ENCODE peak calls at places on chromosomes 11 and 22, in seven cellular contexts. L, H, G, D, J, V and M are unnamed samples. For H3K4me1, the result is how much of the 10 kb centered on the place peaks cover.

GRCh38 chr22:49724893-49725489 is 102.7 kb downstream of the BRD1 start:
- DNase-seq in J (peak), V (no peak), L (peak), H (peak), G (peak), D (peak), M (peak)

GRCh38 chr11:57421066-57421465 is 5.9 kb downstream of the SLC43A3 start:
- DNase-seq in H (no peak), L (no peak), J (no peak), D (no peak), G (no peak), V (no peak), M (no peak)

GRCh38 chr22:33380789-33381530 is 322.8 kb upstream of the SYN3 start:
- DNase-seq in G (no peak), J (no peak), D (peak), L (peak), V (no peak), H (peak), M (no peak)

GRCh38 chr11:19201737-19202605 is at the start of gene CSRP3:
- DNase-seq in D (no peak), L (no peak), J (no peak), G (no peak), V (no peak), H (no peak), M (no peak)

GRCh38 chr11:96288915-96289314 is 54.1 kb downstream of the MAML2 start:
- DNase-seq in G (no peak), V (no peak), D (no peak), H (no peak), L (no peak), J (no peak), M (no peak)

GRCh38 chr11:117096140-117096972 is 1.9 kb downstream of the SIK3 start:
- DNase-seq in V (no peak), J (no peak), L (no peak), G (peak), H (peak), D (peak), M (no peak)

GRCh38 chr11:79173615-79174014 is 267.2 kb downstream of the TENM4 start:
- DNase-seq in V (no peak), H (peak), D (no peak), G (no peak), L (peak), J (no peak), M (no peak)

GRCh38 chr22:37442537-37442936 is 15.3 kb upstream of the ELFN2 start:
- DNase-seq in H (no peak), D (no peak), G (peak), J (no peak), V (no peak), L (peak), M (no peak)

GRCh38 chr22:37229012-37229804 is 14.9 kb downstream of the RAC2 start:
- DNase-seq in V (no peak), D (peak), L (peak), J (no peak), G (no peak), H (peak), M (no peak)

GRCh38 chr11:102864724-102865123 is 10.1 kb downstream of the MMP12 start:
- DNase-seq in G (no peak), D (no peak), V (no peak), H (no peak), L (no peak), J (no peak), M (no peak)

GRCh38 chr22:19543970-19544708 is 19.9 kb upstream of the CLDN5 start:
- DNase-seq in V (no peak), H (no peak), L (no peak), J (no peak), G (no peak), D (no peak), M (no peak)

GRCh38 chr11:3190600-3190999 is 25.5 kb upstream of the OSBPL5 start:
- DNase-seq in V (no peak), D (no peak), J (no peak), G (no peak), L (no peak), H (no peak), M (no peak)

GRCh38 chr22:44580756-44581435 is 82.9 kb upstream of the RTL6 start:
- DNase-seq in J (peak), L (no peak), V (no peak), D (no peak), H (no peak), G (no peak), M (peak)

GRCh38 chr11:77126861-77127673 is 979 bp upstream of the MYO7A start:
- DNase-seq in G (peak), L (peak), H (peak), V (no peak), D (peak), J (no peak), M (no peak)

GRCh38 chr22:28769394-28770085 is 3.0 kb upstream of the CCDC117 start:
- DNase-seq in H (no peak), J (no peak), L (no peak), D (no peak), G (no peak), V (no peak), M (no peak)

GRCh38 chr22:49207008-49207775 is 620.5 kb downstream of the BRD1 start:
- DNase-seq in H (no peak), G (no peak), J (peak), L (no peak), V (no peak), D (no peak), M (peak)

GRCh38 chr11:46238078-46238966 is 39.1 kb upstream of the CREB3L1 start:
- DNase-seq in G (peak), V (peak), H (peak), D (peak), J (peak), L (no peak), M (no peak)

GRCh38 chr22:26848244-26848920 is 191.0 kb downstream of the MIAT start:
- DNase-seq in G (peak), D (peak), J (no peak), L (no peak), V (no peak), H (no peak), M (peak)

GRCh38 chr22:29587938-29588699 is 7.2 kb upstream of the NIPSNAP1 start:
- DNase-seq in V (no peak), L (peak), D (peak), G (peak), H (no peak), J (no peak), M (no peak)

GRCh38 chr11:65539401-65540289 is 14.8 kb downstream of the SCYL1 start:
- DNase-seq in D (no peak), H (no peak), J (peak), G (no peak), V (no peak), L (peak), M (no peak)

GRCh38 chr11:109869536-109869935 is 223.7 kb upstream of the ZC3H12C start:
- DNase-seq in H (no peak), L (no peak), G (no peak), V (no peak), J (no peak), D (no peak), M (no peak)

GRCh38 chr22:37559521-37559900 is 769 bp upstream of the CDC42EP1 start:
- DNase-seq in L (no peak), D (no peak), H (no peak), J (no peak), V (no peak), G (no peak), M (no peak)

GRCh38 chr11:42085736-42086135 is 626.3 kb upstream of the LRRC4C start:
- DNase-seq in H (no peak), J (no peak), V (no peak), D (no peak), G (no peak), L (no peak), M (no peak)

GRCh38 chr11:14358729-14359439 is at the start of gene RRAS2:
- DNase-seq in J (peak), D (peak), L (peak), G (peak), H (peak), V (peak), M (no peak)

GRCh38 chr11:130449996-130450419 is 1.6 kb downstream of the ADAMTS15 start:
- DNase-seq in G (no peak), L (no peak), H (peak), D (no peak), J (peak), V (peak), M (peak)

GRCh38 chr11:78790784-78791183 is 216.1 kb upstream of the NARS2 start:
- DNase-seq in H (peak), J (no peak), V (peak), D (no peak), L (no peak), G (no peak), M (no peak)

GRCh38 chr11:125504580-125504979 is 8.5 kb upstream of the FEZ1 start:
- DNase-seq in L (no peak), J (no peak), V (no peak), G (no peak), H (no peak), D (no peak), M (no peak)

GRCh38 chr11:111515591-111515990 is 1.0 kb downstream of the HOATZ start:
- DNase-seq in V (no peak), J (no peak), D (no peak), G (peak), L (no peak), H (no peak), M (no peak)
- H3K4me1 ChIP-seq in V (under half), J (under half), D (under half), G (under half), L (under half), H (under half), M (under half)

GRCh38 chr11:44955019-44955738 is 4.5 kb upstream of the TP53I11 start:
- DNase-seq in V (peak), H (peak), D (peak), G (peak), J (peak), L (peak), M (no peak)

GRCh38 chr11:44952500-44953260 is 2.0 kb upstream of the TP53I11 start:
- DNase-seq in H (no peak), V (no peak), D (no peak), L (no peak), G (no peak), J (no peak), M (no peak)

GRCh38 chr11:44952082-44952481 is 1.4 kb upstream of the TP53I11 start:
- DNase-seq in G (no peak), V (no peak), H (no peak), D (no peak), L (no peak), J (no peak), M (no peak)

GRCh38 chr11:44957051-44957515 is 6.4 kb upstream of the TP53I11 start:
- DNase-seq in J (peak), V (no peak), L (no peak), G (peak), D (no peak), H (peak), M (no peak)

DNA sequence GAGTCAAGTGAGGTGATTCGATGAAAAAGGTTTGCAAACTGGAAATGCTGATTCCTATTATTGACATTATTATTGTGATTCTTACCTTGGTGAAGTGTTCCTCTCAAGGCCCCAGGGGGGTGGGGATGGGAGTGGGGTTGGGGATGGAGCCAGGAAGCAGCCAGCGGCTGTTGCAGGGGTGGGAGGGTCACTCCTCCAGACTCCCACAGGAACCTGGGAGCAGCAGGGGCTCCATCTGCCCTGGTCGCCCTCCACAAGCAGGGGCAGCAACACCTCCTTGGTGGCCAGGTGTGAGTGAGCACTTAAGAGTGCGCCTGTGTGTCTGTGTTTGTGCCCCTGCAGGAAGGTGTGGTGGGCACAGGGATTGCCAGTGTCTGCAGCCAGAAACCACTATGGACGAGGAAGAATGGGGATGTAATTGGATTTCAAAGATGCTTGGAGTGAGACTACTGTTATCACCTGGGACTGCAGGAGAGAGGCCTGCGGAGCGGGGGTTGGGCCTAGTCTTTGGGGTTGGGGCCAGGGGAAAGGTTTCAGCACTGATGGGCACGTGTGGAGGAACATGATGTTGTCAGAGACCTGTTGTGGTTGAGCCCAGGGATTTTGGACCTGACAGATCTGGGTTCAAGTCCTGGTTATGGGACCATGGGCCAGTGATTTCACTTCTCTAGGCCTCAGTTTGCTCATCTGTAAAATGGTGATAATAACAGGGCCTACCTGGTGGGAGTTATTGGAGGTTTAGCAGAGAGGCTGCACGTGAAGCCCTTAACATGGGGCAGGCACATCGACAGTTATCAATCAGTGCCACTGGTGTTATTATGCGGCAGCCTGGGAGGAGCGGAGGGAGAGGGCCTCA is 3.6 kb upstream of the TP53I11 start:
- DNase-seq in D (no peak), V (no peak), H (no peak), L (no peak), G (no peak), J (no peak), M (no peak)
- H3K27ac ChIP-seq in D (no peak), V (peak), H (peak), L (no peak), G (no peak), J (no peak), M (no peak)

GRCh38 chr11:75291741-75292140 is 51.2 kb downstream of the TPBGL start:
- DNase-seq in L (no peak), G (no peak), D (no peak), H (no peak), V (no peak), J (peak), M (no peak)
- H3K4me1 ChIP-seq in L (under half), G (under half), D (under half), H (under half), V (under half), J (under half), M (under half)

GRCh38 chr11:12126352-12127019 is 16.1 kb downstream of the MICAL2 start:
- DNase-seq in L (peak), G (no peak), J (no peak), D (no peak), V (peak), H (peak), M (no peak)
- H3K27ac ChIP-seq in L (peak), G (no peak), J (no peak), D (no peak), V (peak), H (peak), M (no peak)

DNA sequence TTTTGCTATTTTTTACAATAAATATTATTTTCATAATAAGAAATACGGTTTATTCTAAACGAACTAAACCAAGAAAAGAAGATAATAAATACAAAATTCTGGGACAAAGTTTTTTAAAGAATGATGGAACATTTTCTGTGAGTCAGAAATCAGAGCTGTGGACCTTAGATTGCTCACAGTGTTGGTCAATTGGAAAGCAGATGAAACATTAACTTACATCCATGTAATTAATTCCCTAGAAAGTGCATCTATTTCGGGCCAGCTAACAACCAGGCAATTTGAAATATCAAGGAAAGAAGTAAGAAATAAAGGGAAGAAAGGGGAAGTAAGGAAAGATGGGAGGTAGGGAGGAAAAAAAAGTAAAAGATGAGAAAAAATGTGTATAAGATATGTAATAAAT is 1569.8 kb upstream of the TENM4 start:
- DNase-seq in L (no peak), D (no peak), H (no peak), J (no peak), V (no peak), G (no peak), M (no peak)
- H3K4me1 ChIP-seq in L (under half), D (under half), H (under half), J (under half), V (under half), G (under half), M (under half)

GRCh38 chr11:62190011-62190410 is at the start of gene SCGB1D1:
- DNase-seq in G (no peak), L (no peak), D (no peak), V (no peak), H (no peak), J (no peak), M (no peak)

GRCh38 chr11:62195945-62196344 is 5.9 kb downstream of the SCGB1D1 start:
- DNase-seq in V (no peak), J (no peak), H (no peak), G (no peak), D (no peak), L (no peak), M (no peak)

DNA sequence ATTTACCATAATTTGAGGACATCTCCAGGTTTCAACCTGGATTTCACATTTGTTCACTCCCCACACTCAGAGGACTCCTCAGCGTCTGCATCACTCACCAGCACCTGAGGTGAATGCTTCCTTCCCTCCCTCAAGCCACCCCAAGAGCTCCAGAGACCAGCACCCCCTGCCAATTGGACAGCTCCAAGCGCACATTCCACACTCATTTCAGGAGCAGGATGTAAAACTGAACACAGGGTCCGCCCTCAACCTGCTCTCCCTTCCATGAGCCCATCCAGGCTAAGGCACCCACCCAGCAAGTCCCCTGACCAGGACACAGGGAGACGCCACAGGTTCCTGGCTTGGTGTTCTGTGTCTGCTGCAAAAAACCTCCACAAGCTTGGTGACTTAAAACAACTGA is 3.9 kb downstream of the SCGB1D1 start:
- DNase-seq in V (no peak), J (no peak), L (peak), H (peak), D (no peak), G (peak), M (peak)
- H3K27ac ChIP-seq in V (no peak), J (no peak), L (no peak), H (no peak), D (no peak), G (no peak), M (no peak)

DNA sequence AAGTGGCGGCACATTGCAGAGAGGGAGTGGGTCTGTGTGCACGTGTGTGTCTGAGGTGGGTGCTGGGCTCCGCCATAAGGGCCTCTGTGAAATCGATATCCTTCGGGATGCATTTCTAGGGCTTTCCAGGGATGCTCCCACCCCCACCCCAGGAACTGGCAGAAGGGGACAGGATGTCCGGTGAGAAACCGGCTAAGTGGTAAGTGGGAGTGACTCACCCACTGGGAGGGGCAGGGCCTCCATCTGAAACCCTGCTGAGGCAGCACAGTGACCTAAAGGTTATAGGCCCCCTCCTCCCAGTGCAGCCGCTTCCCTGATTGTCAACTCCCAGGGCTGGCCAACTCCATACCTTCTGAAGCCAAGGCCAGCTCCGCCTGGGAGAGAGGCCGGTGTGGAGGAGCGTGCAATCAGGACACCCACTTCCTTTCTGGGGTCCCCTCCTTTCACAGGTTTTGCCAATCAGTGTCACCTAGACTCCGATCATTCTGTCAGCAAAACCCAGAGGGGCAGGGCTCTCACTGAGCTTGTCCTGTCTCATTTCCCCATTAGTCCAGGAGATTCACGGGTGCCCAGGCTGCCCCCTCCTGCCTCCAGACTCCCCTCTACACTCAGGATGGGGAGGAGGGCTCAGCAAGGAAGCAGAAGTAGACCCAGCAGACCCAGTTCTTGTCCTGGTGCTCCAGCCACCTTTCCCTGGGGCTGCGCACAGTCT is 44.5 kb downstream of the NECTIN1 start:
- DNase-seq in D (peak), L (peak), H (peak), V (no peak), J (no peak), G (no peak), M (no peak)
- H3K4me1 ChIP-seq in D (under half), L (under half), H (under half), V (under half), J (under half), G (under half), M (half or more)